ENCODE peak calls at places on chromosomes 16 and 17, in four cellular contexts. L is B cell, K is progenitor cell of endocrine pancreas, A is RWPE2. O is an unnamed sample.

GRCh38 chr17:48795444-48796162 is 21.4 kb downstream of the TTLL6 start:
- DNase-seq in L (no peak), K (no peak), A (no peak), O (no peak)

GRCh38 chr16:84795338-84796053 is 24.3 kb upstream of the CRISPLD2 start:
- DNase-seq in L (no peak), K (no peak), A (no peak), O (peak; percentile 62)

GRCh38 chr16:29789775-29790182 is 772 bp upstream of the KIF22 start:
- DNase-seq in L (no peak), K (no peak), A (no peak), O (no peak)

GRCh38 chr16:58807276-58807675 is 73.2 kb upstream of the GOT2 start:
- DNase-seq in L (no peak), K (no peak), A (no peak), O (no peak)

GRCh38 chr17:10226930-10227695 is 28.7 kb upstream of the GAS7 start:
- DNase-seq in L (peak; percentile 74), K (peak; percentile 19), A (no peak), O (peak; percentile 67)

GRCh38 chr17:46053911-46054534 is 55.0 kb downstream of the STH start:
- DNase-seq in L (no peak), K (no peak), A (no peak), O (no peak)

GRCh38 chr16:29154676-29155121 is 169.8 kb downstream of the LAT start:
- DNase-seq in L (no peak), K (no peak), A (no peak), O (no peak)

GRCh38 chr17:4066210-4066609 is 76.6 kb downstream of the ZZEF1 start:
- DNase-seq in L (no peak), K (no peak), A (no peak), O (no peak)

GRCh38 chr17:1588781-1589585 is 26.4 kb upstream of the PITPNA start:
- DNase-seq in L (no peak), K (no peak), A (no peak), O (no peak)

GRCh38 chr16:84449156-84450140 is 55.0 kb downstream of the MEAK7 start:
- DNase-seq in L (no peak), K (no peak), A (peak; percentile 54), O (peak; percentile 81)

GRCh38 chr17:69802045-69802740 is 272.8 kb upstream of the KCNJ16 start:
- DNase-seq in L (no peak), K (no peak), A (no peak), O (no peak)

GRCh38 chr17:2303278-2304188 is at the start of the genes SMG6 and SRR:
- DNase-seq in L (peak; percentile 99), K (peak; percentile 87), A (peak; percentile 88), O (peak; percentile 94)

GRCh38 chr17:48261297-48261880 is 153.8 kb downstream of the SNX11 start:
- DNase-seq in L (no peak), K (no peak), A (no peak), O (no peak)

GRCh38 chr16:84851192-84852127 is 31.7 kb downstream of the CRISPLD2 start:
- DNase-seq in L (no peak), K (no peak), A (peak; percentile 93), O (no peak)

GRCh38 chr17:10155334-10156081 is 42.9 kb downstream of the GAS7 start:
- DNase-seq in L (no peak), K (no peak), A (no peak), O (no peak)

GRCh38 chr17:238071-238963 is 56.9 kb upstream of the DOC2B start:
- DNase-seq in L (no peak), K (no peak), A (peak; percentile 54), O (peak; percentile 25)

GRCh38 chr17:73757324-73757942 is 113.2 kb upstream of the SDK2 start:
- DNase-seq in L (no peak), K (no peak), A (no peak), O (no peak)

GRCh38 chr17:65058151-65058550 is 1.6 kb upstream of the GNA13 start:
- DNase-seq in L (no peak), K (no peak), A (no peak), O (no peak)

GRCh38 chr17:53353919-53354351 is 468.8 kb upstream of the KIF2B start:
- DNase-seq in L (no peak), K (no peak), A (no peak), O (no peak)

GRCh38 chr16:56539667-56540066 is 19.8 kb upstream of the BBS2 start:
- DNase-seq in L (no peak), K (no peak), A (no peak), O (no peak)

DNA sequence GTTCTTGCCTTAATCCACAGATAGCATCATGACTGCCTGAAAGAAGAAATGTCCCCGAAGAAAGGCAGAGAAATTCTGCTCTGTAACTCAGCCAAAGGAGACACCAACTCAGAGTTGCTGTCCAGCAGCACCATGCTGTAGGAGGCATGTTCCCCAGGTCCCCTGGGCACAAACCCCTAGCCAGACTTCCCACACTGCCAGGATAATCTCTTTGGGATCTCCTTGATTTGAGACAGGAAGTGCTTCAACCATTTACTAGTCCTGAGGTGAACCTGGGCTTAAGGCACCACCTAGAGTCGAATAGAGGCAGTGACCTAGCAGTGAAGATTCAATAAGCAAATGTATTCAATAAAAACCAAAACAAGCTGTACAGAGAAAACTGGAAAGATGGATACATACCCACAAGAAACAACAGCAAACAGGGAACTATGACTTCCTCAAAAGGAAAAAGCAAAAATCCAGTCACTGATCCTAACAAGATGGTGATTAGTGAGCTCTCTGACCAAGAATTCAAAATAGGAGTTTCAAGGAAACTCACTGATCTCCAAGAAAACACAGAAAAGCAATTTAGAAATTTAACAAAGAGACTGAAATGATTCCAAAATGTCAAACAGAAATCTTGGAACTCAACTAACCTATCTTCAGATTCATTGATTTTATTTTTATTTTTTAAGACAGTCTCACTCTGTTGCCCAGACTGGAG is 5.7 kb downstream of the OR4D2 start:
- DNase-seq in L (peak; percentile 23), K (no peak), A (no peak), O (no peak)
- TF ChIP-seq CTCF in L (peak; percentile 31), K (peak; percentile 45), A (peak; percentile 66), O (peak; percentile 51)

GRCh38 chr17:20206591-20206990 is 197.4 kb downstream of the SPECC1 start:
- DNase-seq in L (no peak), K (no peak), A (no peak), O (no peak)

GRCh38 chr17:20210614-20211013 is 201.5 kb downstream of the SPECC1 start:
- DNase-seq in L (no peak), K (no peak), A (no peak), O (no peak)

GRCh38 chr17:20210180-20210579 is 201.0 kb downstream of the SPECC1 start:
- DNase-seq in L (no peak), K (no peak), A (no peak), O (no peak)

GRCh38 chr17:20207295-20207985 is 198.3 kb downstream of the SPECC1 start:
- DNase-seq in L (no peak), K (no peak), A (no peak), O (no peak)

DNA sequence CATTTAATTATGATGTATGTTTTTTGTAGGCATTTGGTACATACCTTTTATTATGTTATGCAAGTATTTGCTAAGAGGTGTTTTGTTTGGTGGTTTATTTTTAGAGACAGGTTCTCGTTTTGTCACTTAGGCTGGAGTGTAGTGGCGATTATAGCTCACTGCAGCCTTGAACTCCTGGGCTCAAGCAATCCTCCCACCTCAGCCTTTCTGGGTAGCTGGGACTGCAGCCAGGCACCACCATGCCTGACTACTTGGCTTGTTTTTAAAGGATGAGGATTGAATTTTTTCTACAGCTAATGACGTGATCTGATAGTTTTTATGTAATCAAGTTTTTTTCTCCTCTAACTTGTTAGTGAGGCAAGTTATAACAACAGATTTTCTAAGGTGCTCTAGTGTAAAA is 199.6 kb downstream of the SPECC1 start:
- DNase-seq in L (no peak), K (no peak), A (no peak), O (no peak)
- TF ChIP-seq CTCF in L (no peak), K (no peak), A (no peak), O (no peak)

GRCh38 chr16:67339453-67339852 is 12.8 kb downstream of the LRRC36 start:
- DNase-seq in L (peak; percentile 11), K (no peak), A (no peak), O (no peak)
- TF ChIP-seq CTCF in L (no peak), K (no peak), A (peak; percentile 51), O (peak; percentile 76)

DNA sequence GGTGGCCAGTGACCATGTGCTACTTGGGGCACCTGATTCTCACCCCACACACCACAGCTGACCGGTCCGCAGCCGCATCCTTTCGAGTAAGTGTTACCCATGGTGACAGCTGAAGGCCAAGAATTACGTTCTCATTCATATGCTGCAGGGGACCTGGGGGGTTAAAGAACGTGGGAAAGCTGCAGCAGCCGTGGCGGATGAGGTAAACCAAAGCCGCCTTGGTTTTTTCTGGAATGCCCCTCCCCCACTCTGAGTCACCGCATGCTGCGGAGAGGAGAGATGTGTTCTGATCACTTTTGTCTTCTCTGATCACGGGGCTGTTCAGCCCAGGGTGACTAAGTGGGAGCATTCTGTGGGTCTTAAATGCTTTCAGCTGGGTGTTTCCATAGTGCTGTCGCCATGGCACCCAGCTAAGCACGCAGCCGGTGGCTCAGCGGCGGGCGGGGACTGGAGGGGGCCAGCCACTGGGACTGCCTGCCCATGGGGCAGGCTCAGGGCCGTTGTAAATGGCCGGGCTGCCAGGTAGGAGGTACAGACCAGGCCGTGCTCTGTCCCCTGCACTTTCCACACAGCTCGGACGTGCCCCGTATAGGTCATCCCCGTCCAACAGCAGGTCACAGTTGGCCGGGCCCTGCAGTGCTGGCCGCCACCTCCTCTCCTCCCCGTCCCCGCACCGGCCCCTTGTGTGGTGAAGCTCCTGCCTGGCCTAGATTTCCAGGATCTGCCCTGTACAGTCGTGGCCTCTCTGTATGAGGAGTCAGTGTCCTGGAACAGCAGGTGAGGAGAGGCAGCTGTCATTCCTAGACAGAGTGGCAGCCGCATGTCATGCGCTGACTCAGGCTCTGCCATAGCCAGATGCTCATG is 60.0 kb downstream of the BAIAP2 start:
- DNase-seq in L (no peak), K (peak; percentile 44), A (peak; percentile 96), O (no peak)
- TF ChIP-seq CTCF in L (no peak), K (peak; percentile 20), A (no peak), O (peak; percentile 44)

GRCh38 chr16:50548659-50549560 is 714 bp downstream of the NKD1 start:
- DNase-seq in L (peak; percentile 64), K (no peak), A (no peak), O (no peak)

GRCh38 chr16:50546125-50546524 is 2.1 kb upstream of the NKD1 start:
- DNase-seq in L (no peak), K (no peak), A (no peak), O (no peak)

GRCh38 chr16:50549561-50549915 is 1.3 kb downstream of the NKD1 start:
- DNase-seq in L (peak; percentile 8), K (no peak), A (no peak), O (no peak)

GRCh38 chr16:50547944-50548658 is at the start of gene NKD1:
- DNase-seq in L (peak; percentile 84), K (peak; percentile 63), A (no peak), O (no peak)

DNA sequence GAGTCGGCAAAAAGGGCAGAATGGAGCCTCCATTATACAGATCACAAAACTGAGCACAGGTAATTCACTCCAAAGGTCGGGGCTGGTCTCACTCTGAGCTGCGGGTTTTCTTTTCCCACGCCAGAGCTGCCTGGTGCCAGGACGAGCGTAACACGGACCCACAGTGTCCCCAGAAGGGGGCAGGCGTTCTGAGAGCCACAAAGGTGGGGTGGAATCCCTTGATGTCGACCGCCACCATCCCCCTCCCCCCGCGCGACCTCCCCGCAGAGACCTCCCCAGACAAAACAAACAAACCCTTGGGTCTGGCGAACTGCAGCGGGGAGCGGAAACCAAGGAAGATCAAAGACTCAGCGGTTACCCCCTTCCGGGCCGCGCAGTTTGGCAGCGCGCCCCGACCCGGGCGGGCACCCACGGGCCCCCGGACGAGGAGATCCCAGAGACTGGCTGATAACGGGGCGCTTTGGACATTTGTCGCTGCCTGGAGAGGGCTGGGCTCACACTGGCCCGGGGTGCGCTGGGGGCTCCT is 793 bp upstream of the NKD1 start:
- DNase-seq in L (peak; percentile 73), K (peak; percentile 22), A (no peak), O (no peak)
- TF ChIP-seq CTCF in L (peak; percentile 51), K (peak; percentile 33), A (peak; percentile 45), O (peak; percentile 54)

GRCh38 chr17:77501101-77501566 is 360.4 kb downstream of the SEC14L1 start:
- DNase-seq in L (no peak), K (no peak), A (no peak), O (peak; percentile 37)
- TF ChIP-seq CTCF in L (peak; percentile 53), K (peak; percentile 58), A (peak; percentile 42), O (peak; percentile 77)